ENCODE peak calls at places on chromosomes 13 and 19, in six cellular contexts. F is breast epithelium, V is GM12864, N is fibroblast of pulmonary artery, S is heart right ventricle, J is A549. O is an unnamed sample.

GRCh38 chr13:48532146-48532472 is 771 bp downstream of the RCBTB2 start:
- DNase-seq in F (no peak), V (no peak), N (peak; percentile 61), S (no peak), J (no peak), O (no peak)

GRCh38 chr19:10915511-10916091 is 12.8 kb downstream of the YIPF2 start:
- DNase-seq in F (no peak), V (no peak), N (peak; percentile 66), S (no peak), J (no peak), O (no peak)

GRCh38 chr19:9937001-9937411 is 691 bp upstream of the OLFM2 start:
- DNase-seq in F (no peak), V (no peak), N (no peak), S (no peak), J (no peak), O (peak; percentile 42)

GRCh38 chr13:84136582-84136981 is 254.3 kb upstream of the SLITRK1 start:
- DNase-seq in F (no peak), V (no peak), N (no peak), S (no peak), J (no peak), O (no peak)

GRCh38 chr19:58409010-58409790 is 751 bp downstream of the ZNF584 start:
- DNase-seq in F (peak; percentile 52), V (no peak), N (no peak), S (peak; percentile 33), J (no peak), O (peak; percentile 54)

GRCh38 chr13:99191900-99192399 is 8.7 kb upstream of the UBAC2 start:
- DNase-seq in F (peak; percentile 60), V (no peak), N (no peak), S (no peak), J (no peak), O (no peak)

GRCh38 chr13:99575376-99575775 is 74.1 kb downstream of the TM9SF2 start:
- DNase-seq in F (no peak), V (no peak), N (no peak), S (no peak), J (no peak), O (no peak)

GRCh38 chr13:51638497-51638871 is 54.2 kb downstream of the WDFY2 start:
- DNase-seq in F (no peak), V (no peak), N (no peak), S (no peak), J (no peak), O (no peak)

GRCh38 chr19:56476671-56477428 is at the start of gene ZNF667:
- DNase-seq in F (no peak), V (no peak), N (peak; percentile 41), S (no peak), J (no peak), O (no peak)

GRCh38 chr13:96020155-96020575 is 33.0 kb downstream of the UGGT2 start:
- DNase-seq in F (no peak), V (peak; percentile 34), N (peak; percentile 88), S (no peak), J (peak; percentile 31), O (no peak)
- TF ChIP-seq CTCF in F (peak; percentile 20), V (peak; percentile 61), N (peak; percentile 75), S (peak; percentile 62), J (peak; percentile 50), O (peak; percentile 44)

GRCh38 chr19:19123386-19123785 is 14.9 kb downstream of the TMEM161A start:
- DNase-seq in F (no peak), V (no peak), N (no peak), S (no peak), J (no peak), O (no peak)

GRCh38 chr19:19122902-19123301 is 15.4 kb downstream of the TMEM161A start:
- DNase-seq in F (no peak), V (no peak), N (no peak), S (no peak), J (no peak), O (no peak)

GRCh38 chr19:19119325-19120237 is 18.7 kb downstream of the TMEM161A start:
- DNase-seq in F (no peak), V (no peak), N (no peak), S (no peak), J (no peak), O (no peak)

GRCh38 chr19:19120308-19121156 is 17.7 kb downstream of the TMEM161A start:
- DNase-seq in F (no peak), V (no peak), N (peak; percentile 82), S (peak; percentile 48), J (no peak), O (peak; percentile 75)

DNA sequence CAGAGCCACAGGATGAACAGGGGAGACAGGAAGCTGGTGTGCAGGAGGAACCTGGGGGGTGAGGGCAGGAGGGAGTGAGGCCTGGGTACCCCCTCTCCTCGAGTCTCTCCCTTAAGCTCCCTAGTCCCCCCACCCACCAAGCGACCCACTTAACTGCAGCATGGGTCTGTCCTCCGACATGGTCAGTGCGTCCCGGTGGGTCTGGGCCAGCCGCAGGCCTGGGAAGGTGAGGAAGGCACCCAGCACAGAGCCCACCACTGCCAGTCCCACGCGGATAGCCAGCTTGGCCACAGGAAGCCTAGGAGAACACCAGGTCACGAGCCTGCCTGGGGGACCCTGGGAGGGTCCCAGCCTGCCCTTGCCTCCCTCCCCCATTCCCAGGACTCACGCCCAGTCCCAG is 16.9 kb downstream of the TMEM161A start:
- DNase-seq in F (no peak), V (no peak), N (no peak), S (no peak), J (no peak), O (no peak)
- TF ChIP-seq CTCF in F (no peak), V (no peak), N (no peak), S (no peak), J (no peak), O (no peak)

GRCh38 chr19:45200614-45201013 is 22.0 kb downstream of the BLOC1S3 start:
- DNase-seq in F (no peak), V (no peak), N (peak; percentile 64), S (peak; percentile 31), J (no peak), O (no peak)
- TF ChIP-seq CTCF in F (no peak), V (no peak), N (peak; percentile 34), S (peak; percentile 51), J (peak; percentile 48), O (no peak)

GRCh38 chr19:18905520-18906236 is 9.7 kb upstream of the CERS1 start:
- DNase-seq in F (no peak), V (no peak), N (no peak), S (no peak), J (no peak), O (no peak)
- TF ChIP-seq CTCF in F (no peak), V (no peak), N (no peak), S (no peak), J (no peak), O (no peak)

GRCh38 chr13:110073982-110074381 is 233.0 kb downstream of the COL4A1 start:
- DNase-seq in F (no peak), V (no peak), N (no peak), S (no peak), J (no peak), O (no peak)
- TF ChIP-seq CTCF in F (no peak), V (no peak), N (no peak), S (no peak), J (no peak), O (no peak)

GRCh38 chr13:60369242-60369641 is 27.8 kb upstream of the TDRD3 start:
- DNase-seq in F (no peak), V (no peak), N (peak; percentile 9), S (no peak), J (peak; percentile 2), O (no peak)
- TF ChIP-seq CTCF in F (no peak), V (peak; percentile 44), N (peak; percentile 43), S (no peak), J (no peak), O (peak; percentile 60)

GRCh38 chr19:17725422-17726078 is 6.3 kb downstream of the MAP1S start:
- DNase-seq in F (no peak), V (no peak), N (no peak), S (no peak), J (no peak), O (no peak)
- TF ChIP-seq CTCF in F (no peak), V (peak; percentile 51), N (peak; percentile 22), S (peak; percentile 17), J (peak; percentile 23), O (peak; percentile 47)

GRCh38 chr19:7917292-7918061 is 2.7 kb upstream of the SNAPC2 start:
- DNase-seq in F (no peak), V (no peak), N (peak; percentile 62), S (peak; percentile 57), J (peak; percentile 65), O (peak; percentile 38)

GRCh38 chr19:7916908-7917291 is 2.3 kb downstream of the TGFBR3L start:
- DNase-seq in F (no peak), V (no peak), N (no peak), S (no peak), J (no peak), O (no peak)

GRCh38 chr19:7915250-7916136 is 863 bp downstream of the TGFBR3L start:
- DNase-seq in F (no peak), V (no peak), N (no peak), S (no peak), J (no peak), O (no peak)

GRCh38 chr19:7914598-7915045 is at the start of gene TGFBR3L:
- DNase-seq in F (no peak), V (no peak), N (no peak), S (no peak), J (no peak), O (peak; percentile 15)

DNA sequence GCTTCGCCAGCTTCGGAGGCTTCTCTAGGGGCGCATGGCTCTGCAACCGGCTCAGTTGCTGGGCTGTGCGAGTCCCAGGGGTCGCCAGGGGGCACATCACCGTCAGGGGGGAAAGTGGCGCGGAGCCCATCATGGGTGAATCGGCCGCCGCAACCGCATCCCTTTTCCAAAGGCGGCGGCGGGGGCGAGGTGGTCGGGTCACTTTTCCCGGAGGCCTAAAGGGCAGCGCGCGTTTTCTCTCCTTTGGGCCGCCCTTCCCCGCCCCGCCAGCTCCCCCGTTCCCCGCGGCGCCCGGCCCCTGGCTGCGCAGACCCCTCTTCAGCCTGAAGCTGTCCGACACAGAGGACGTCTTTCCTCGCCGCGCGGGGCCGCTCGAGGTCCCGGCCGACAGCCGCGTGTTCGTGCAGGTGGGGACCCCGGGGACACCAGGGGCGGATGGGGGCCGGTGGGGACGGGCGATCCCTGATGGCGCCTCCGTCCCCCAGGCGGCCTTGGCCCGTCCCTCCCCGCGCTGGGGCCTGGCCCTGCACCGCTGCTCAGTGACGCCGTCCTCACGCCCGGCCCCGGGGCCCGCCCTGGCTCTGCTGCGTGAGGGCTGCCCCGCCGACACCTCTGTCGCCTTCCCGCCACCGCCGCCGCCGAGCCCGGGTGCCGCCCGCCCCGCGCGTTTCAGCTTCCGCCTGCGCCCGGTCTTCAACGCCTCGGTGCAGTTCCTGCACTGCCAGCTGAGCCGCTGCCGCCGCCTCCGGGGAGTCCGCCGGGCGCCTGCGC is 1.7 kb downstream of the TGFBR3L start:
- DNase-seq in F (no peak), V (no peak), N (no peak), S (no peak), J (no peak), O (peak; percentile 26)
- TF ChIP-seq CTCF in F (no peak), V (peak; percentile 5), N (no peak), S (no peak), J (no peak), O (no peak)

GRCh38 chr19:48182434-48182833 is 12.0 kb downstream of the ZSWIM9 start:
- DNase-seq in F (no peak), V (no peak), N (no peak), S (no peak), J (no peak), O (no peak)
- TF ChIP-seq CTCF in F (no peak), V (no peak), N (no peak), S (no peak), J (no peak), O (no peak)

O was measured in mesothelial cell of epicardium.